ENCODE peak calls at places on chromosomes 6 and 20, in seven cellular contexts. V, I, Q, A, N, E and O are unnamed samples.

GRCh38 chr6:71387179-71387578 is 98.6 kb downstream of the OGFRL1 start:
- DNase-seq in V (no peak), N (no peak), Q (no peak), A (peak), E (no peak), I (no peak), O (no peak)

GRCh38 chr6:53499094-53499493 is 45.8 kb downstream of the GCLC start:
- DNase-seq in E (no peak), N (no peak), A (no peak), V (no peak), I (no peak), Q (no peak), O (no peak)

GRCh38 chr6:13038315-13039261 is 289.7 kb downstream of the TBC1D7 start:
- DNase-seq in V (no peak), N (no peak), A (no peak), E (no peak), Q (no peak), I (no peak), O (no peak)

GRCh38 chr20:44827401-44827800 is 17.1 kb upstream of the RIMS4 start:
- DNase-seq in Q (no peak), A (no peak), I (no peak), N (no peak), V (no peak), E (no peak), O (no peak)

GRCh38 chr20:43379239-43379917 is 78.3 kb upstream of the SRSF6 start:
- DNase-seq in V (peak), E (no peak), A (peak), I (no peak), N (no peak), Q (no peak), O (no peak)

GRCh38 chr6:118660218-118660569 is 8.8 kb upstream of the CEP85L start:
- DNase-seq in V (no peak), N (peak), Q (peak), A (no peak), I (no peak), E (no peak), O (peak)

GRCh38 chr20:33897313-33897912 is 86.3 kb downstream of the CHMP4B start:
- DNase-seq in I (no peak), E (no peak), Q (no peak), N (peak), A (no peak), V (no peak), O (no peak)

GRCh38 chr6:89794324-89794723 is 25.3 kb downstream of the MDN1 start:
- DNase-seq in A (no peak), Q (no peak), V (no peak), E (no peak), I (no peak), N (no peak), O (no peak)

GRCh38 chr6:145669627-145670034 is 65.7 kb downstream of the EPM2A start:
- DNase-seq in N (no peak), A (peak), I (no peak), V (peak), Q (no peak), E (no peak), O (no peak)

GRCh38 chr6:46255528-46255927 is 84.7 kb upstream of the ENPP5 start:
- DNase-seq in E (no peak), A (no peak), Q (no peak), I (no peak), V (no peak), N (no peak), O (peak)

GRCh38 chr6:4804095-4804494 is 27.9 kb downstream of the CDYL start:
- DNase-seq in N (no peak), I (no peak), Q (no peak), V (peak), A (peak), E (no peak), O (no peak)

GRCh38 chr20:63065911-63066310 is 59.1 kb upstream of the BHLHE23 start:
- DNase-seq in Q (no peak), N (no peak), A (no peak), E (no peak), I (no peak), V (no peak), O (no peak)

GRCh38 chr6:104558746-104559145 is 301.0 kb downstream of the HACE1 start:
- DNase-seq in E (no peak), A (no peak), I (no peak), Q (no peak), N (no peak), V (no peak), O (no peak)

GRCh38 chr6:31769684-31770371 is 7.3 kb downstream of the VWA7 start:
- DNase-seq in V (peak), Q (no peak), A (no peak), I (no peak), N (peak), E (peak), O (peak)

GRCh38 chr6:99297415-99297814 is 52.1 kb downstream of the FAXC start:
- DNase-seq in Q (no peak), N (no peak), I (no peak), V (no peak), A (no peak), E (no peak), O (no peak)

GRCh38 chr6:21426841-21427490 is 166.6 kb upstream of the SOX4 start:
- DNase-seq in E (no peak), N (no peak), Q (no peak), V (no peak), I (no peak), A (peak), O (no peak)

GRCh38 chr6:44630125-44631028 is 242.9 kb downstream of the CDC5L start:
- DNase-seq in N (peak), I (no peak), E (peak), V (peak), Q (peak), A (peak), O (peak)
- TF ChIP-seq CTCF in N (peak), I (no peak), E (peak), V (peak), Q (no peak), A (peak), O (peak)

DNA sequence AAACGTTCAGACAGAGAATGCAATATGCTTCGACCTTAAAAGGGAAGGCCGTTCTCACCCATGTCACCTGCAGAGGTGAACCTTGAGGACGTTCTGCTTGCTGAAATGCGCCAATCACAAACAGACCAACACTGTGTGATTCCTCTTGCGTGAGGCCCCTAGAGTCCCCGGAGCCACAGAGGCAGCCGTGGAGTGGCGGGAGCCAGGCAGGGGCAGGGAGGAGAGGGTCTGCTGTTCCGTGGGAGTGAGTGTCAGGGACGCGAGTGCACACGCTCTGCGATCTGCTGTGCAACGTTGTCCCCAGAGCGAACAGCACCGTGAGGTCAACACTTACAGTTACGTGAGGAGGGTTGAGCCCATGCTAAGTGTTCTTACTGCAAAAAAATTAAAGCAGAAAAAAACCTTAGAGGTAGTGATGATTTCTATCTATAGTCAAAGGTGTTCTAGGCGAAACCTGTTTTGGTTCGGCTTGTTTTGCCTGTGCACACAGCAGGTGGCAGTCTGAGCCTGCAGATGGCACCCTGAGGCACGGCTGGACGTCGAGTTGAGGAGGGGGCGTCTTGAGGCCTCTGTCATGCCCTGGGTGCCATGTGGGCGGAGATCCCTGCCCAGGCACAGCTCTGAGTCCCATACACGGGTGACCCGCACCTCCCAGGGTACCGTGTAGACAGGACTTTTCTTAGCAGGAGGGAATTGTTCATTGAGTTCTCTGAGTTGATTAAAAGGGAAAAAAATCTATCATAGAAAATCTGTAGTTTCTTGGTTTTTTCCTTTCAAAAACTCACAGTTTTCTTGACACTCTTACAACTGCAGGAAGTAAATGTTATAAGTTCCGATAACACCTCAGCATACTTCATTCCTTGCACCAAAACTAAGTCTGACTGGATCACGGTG is 71.8 kb upstream of the FRMD1 start:
- DNase-seq in A (no peak), I (no peak), V (no peak), N (peak), Q (peak), E (peak), O (peak)
- TF ChIP-seq CTCF in A (no peak), I (peak), V (peak), N (no peak), Q (peak), E (peak), O (peak)

GRCh38 chr6:159758031-159759001 is 3.5 kb upstream of the ACAT2 start:
- DNase-seq in E (no peak), Q (no peak), V (peak), N (no peak), I (no peak), A (peak), O (no peak)
- TF ChIP-seq CTCF in E (peak), Q (no peak), V (peak), N (peak), I (no peak), A (no peak), O (peak)

DNA sequence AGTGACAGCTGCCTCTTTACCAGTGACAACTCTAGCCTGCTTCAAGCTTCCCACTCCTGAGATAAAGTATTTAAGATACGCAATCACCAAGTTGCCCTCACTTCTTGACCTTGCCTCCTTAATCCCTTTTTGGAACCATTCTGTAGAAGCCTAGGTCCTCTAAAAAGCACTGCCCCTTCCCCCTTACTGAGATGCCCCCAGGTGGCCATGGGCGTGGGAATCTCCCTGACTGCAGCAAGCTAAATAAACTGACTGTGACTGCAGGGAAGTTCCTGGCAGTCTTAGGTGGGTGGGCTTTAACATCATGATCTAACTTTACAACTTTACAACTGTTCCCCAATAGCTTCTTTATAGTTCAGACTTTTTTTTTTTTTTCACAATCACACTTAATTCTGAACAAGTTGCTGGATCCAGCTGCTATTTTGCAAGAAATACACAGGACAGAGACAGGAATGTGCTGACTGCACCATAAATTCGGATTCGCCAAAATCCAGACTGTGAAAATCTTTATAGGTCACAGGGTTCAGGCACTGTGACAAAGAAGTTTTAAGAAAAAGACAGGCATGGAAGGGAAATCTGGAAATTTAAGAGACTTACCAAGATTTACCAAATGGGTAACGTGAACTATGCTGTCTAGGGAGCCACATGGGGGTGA is 344.2 kb upstream of the SULF2 start:
- DNase-seq in I (no peak), A (peak), N (no peak), Q (no peak), E (peak), V (no peak), O (no peak)
- TF ChIP-seq CTCF in I (no peak), A (no peak), N (no peak), Q (no peak), E (no peak), V (no peak), O (no peak)

DNA sequence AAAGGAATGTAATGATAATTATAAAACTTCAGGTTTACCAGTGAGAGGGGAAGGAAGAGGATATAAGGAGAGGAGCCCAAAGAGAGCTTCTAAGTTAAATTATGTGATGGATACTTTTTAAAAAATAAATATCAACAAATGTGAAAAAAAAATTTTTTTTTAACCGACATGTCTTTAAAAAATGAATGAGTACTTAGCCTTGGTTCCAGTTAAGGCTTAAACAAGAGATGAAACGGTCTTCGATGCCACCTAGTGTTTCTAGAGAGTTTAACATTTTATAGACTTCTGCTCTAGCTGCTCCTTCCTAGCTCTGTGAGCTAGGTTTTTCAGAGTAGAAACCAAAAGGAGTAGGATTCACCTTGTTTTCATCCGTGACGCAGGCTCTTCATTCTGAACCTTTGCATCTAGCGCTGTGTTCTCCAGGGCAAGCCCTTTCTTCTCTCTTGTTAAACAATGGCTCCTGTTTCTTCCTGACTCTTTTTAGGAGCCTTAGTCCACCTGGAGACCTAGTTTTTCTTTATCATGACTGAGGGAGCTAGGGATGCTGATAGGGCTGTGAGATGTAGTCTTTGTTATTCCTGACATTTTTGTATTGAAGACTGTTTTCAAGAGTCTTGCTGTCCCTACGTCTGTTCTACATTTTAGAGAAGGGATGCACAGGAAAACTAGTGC is 42.4 kb upstream of the GNRH2 start:
- DNase-seq in I (no peak), Q (no peak), A (peak), N (peak), V (peak), E (peak), O (no peak)
- TF ChIP-seq CTCF in I (peak), Q (peak), A (peak), N (peak), V (peak), E (peak), O (peak)

GRCh38 chr6:101783287-101783686 is 389.8 kb downstream of the GRIK2 start:
- DNase-seq in E (no peak), A (no peak), Q (no peak), N (no peak), I (no peak), V (no peak), O (no peak)

GRCh38 chr6:101779051-101779844 is 385.7 kb downstream of the GRIK2 start:
- DNase-seq in Q (no peak), A (peak), E (no peak), I (no peak), N (no peak), V (peak), O (no peak)

GRCh38 chr6:101784094-101784493 is 390.6 kb downstream of the GRIK2 start:
- DNase-seq in A (no peak), I (no peak), V (no peak), E (no peak), Q (no peak), N (no peak), O (no peak)
- TF ChIP-seq CTCF in A (no peak), I (no peak), V (no peak), E (no peak), Q (no peak), N (no peak), O (no peak)

GRCh38 chr6:158109744-158110143 is 58.3 kb downstream of the SERAC1 start:
- DNase-seq in Q (no peak), A (no peak), E (no peak), V (no peak), N (no peak), I (no peak), O (no peak)
- TF ChIP-seq CTCF in Q (no peak), A (no peak), E (no peak), V (no peak), N (no peak), I (no peak), O (no peak)

DNA sequence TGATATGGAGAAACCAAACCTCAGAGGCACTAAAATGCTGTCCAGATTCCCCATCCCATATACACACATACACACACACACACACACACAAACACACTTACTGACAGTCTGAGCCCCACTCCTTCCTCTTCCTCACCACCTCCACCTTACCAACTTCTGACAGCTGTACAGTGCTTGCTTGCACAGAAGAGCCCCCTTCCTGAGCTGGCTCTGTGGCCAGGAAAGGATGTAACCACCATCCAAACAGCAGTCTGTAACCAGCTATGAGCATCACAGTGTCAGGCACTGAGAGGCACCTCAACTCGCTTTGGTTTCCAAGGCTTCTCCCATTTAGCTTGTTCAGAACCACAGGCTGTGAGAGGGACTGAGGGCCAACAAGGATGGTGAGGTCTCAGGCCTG is 5.9 kb upstream of the C6orf136 start:
- DNase-seq in Q (no peak), V (no peak), N (no peak), I (no peak), A (no peak), E (no peak), O (no peak)
- TF ChIP-seq CTCF in Q (no peak), V (no peak), N (no peak), I (no peak), A (no peak), E (no peak), O (no peak)

GRCh38 chr6:163435013-163435412 is 20.5 kb downstream of the QKI start:
- DNase-seq in I (no peak), N (no peak), Q (no peak), V (no peak), A (no peak), E (no peak), O (no peak)

GRCh38 chr6:163428373-163428772 is 13.9 kb downstream of the QKI start:
- DNase-seq in V (no peak), E (no peak), Q (no peak), N (no peak), A (no peak), I (no peak), O (no peak)

GRCh38 chr6:163436843-163437242 is 22.3 kb downstream of the QKI start:
- DNase-seq in A (peak), V (no peak), Q (no peak), N (no peak), E (no peak), I (no peak), O (no peak)

GRCh38 chr6:163429858-163430448 is 15.4 kb downstream of the QKI start:
- DNase-seq in N (no peak), E (no peak), Q (no peak), V (no peak), A (no peak), I (no peak), O (no peak)

DNA sequence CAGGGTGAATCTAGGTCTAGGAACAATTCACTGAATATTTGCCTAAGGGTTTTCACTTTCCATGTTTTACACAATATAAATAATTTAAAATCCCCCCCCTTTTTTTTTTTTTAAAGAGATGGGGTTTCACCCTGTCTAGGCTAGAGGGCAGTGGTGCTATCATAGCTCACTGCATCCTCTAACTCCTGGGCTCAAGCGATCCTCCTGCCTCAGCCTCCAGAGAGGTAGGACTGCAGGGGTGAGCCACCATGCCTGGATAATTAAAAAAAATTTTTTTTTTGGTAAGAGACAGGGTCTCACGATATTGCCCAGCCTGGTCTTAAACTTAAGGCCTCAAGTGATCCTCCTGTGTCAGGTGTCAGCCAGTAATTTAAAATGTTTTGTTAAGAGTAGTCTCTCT is 17.8 kb downstream of the QKI start:
- DNase-seq in N (no peak), I (no peak), Q (no peak), V (no peak), A (no peak), E (no peak), O (no peak)
- TF ChIP-seq CTCF in N (peak), I (no peak), Q (no peak), V (peak), A (no peak), E (no peak), O (no peak)